ENCODE peak calls at places on chromosomes 16 and 17, in eight cellular contexts. One of them, this sample, is unnamed.

GRCh38 chr17:27319536-27320221 is 25.8 kb downstream of the WSB1 start:
- DNase-seq in OCI-LY7: no peak
- DNase-seq in hepatocyte: peak
- DNase-seq in PC-3: no peak
- DNase-seq in HCT116: no peak
- DNase-seq in GM23338: no peak
- DNase-seq in GM23248: peak
- DNase-seq in SK-N-SH: no peak
- DNase-seq in this sample: no peak

GRCh38 chr17:44267165-44267455 is 825 bp downstream of the SLC4A1 start:
- DNase-seq in SK-N-SH: no peak
- DNase-seq in hepatocyte: no peak
- DNase-seq in GM23248: no peak
- DNase-seq in HCT116: no peak
- DNase-seq in GM23338: no peak
- DNase-seq in OCI-LY7: no peak
- DNase-seq in PC-3: no peak
- DNase-seq in this sample: no peak

GRCh38 chr17:50196826-50197225 is 4.6 kb downstream of the COL1A1 start:
- DNase-seq in PC-3: no peak
- DNase-seq in OCI-LY7: no peak
- DNase-seq in GM23248: peak
- DNase-seq in SK-N-SH: no peak
- DNase-seq in hepatocyte: no peak
- DNase-seq in GM23338: no peak
- DNase-seq in HCT116: no peak
- DNase-seq in this sample: no peak

GRCh38 chr16:22638393-22639206 is 127.9 kb downstream of the NPIPB5 start:
- DNase-seq in OCI-LY7: no peak
- DNase-seq in GM23248: peak
- DNase-seq in PC-3: peak
- DNase-seq in hepatocyte: no peak
- DNase-seq in SK-N-SH: no peak
- DNase-seq in HCT116: no peak
- DNase-seq in GM23338: no peak
- DNase-seq in this sample: no peak

GRCh38 chr17:29571883-29572681 is 3.6 kb downstream of the TP53I13 start:
- DNase-seq in PC-3: no peak
- DNase-seq in GM23338: no peak
- DNase-seq in HCT116: no peak
- DNase-seq in OCI-LY7: no peak
- DNase-seq in hepatocyte: peak
- DNase-seq in GM23248: peak
- DNase-seq in SK-N-SH: peak
- DNase-seq in this sample: no peak

GRCh38 chr17:56688151-56688550 is 94.7 kb downstream of the NOG start:
- DNase-seq in GM23248: no peak
- DNase-seq in HCT116: no peak
- DNase-seq in SK-N-SH: no peak
- DNase-seq in GM23338: no peak
- DNase-seq in OCI-LY7: no peak
- DNase-seq in hepatocyte: no peak
- DNase-seq in PC-3: no peak
- DNase-seq in this sample: no peak

GRCh38 chr17:9729034-9729650 is 62.2 kb downstream of the DHRS7C start:
- DNase-seq in OCI-LY7: peak
- DNase-seq in GM23248: peak
- DNase-seq in HCT116: peak
- DNase-seq in SK-N-SH: peak
- DNase-seq in hepatocyte: peak
- DNase-seq in GM23338: peak
- DNase-seq in PC-3: peak
- DNase-seq in this sample: peak

GRCh38 chr16:15829460-15829859 is 27.4 kb downstream of the MYH11 start:
- DNase-seq in HCT116: no peak
- DNase-seq in GM23248: peak
- DNase-seq in GM23338: peak
- DNase-seq in OCI-LY7: no peak
- DNase-seq in SK-N-SH: no peak
- DNase-seq in PC-3: no peak
- DNase-seq in hepatocyte: no peak
- DNase-seq in this sample: peak

GRCh38 chr16:58458634-58459343 is 41.2 kb upstream of the NDRG4 start:
- DNase-seq in PC-3: peak
- DNase-seq in GM23248: no peak
- DNase-seq in hepatocyte: no peak
- DNase-seq in GM23338: no peak
- DNase-seq in SK-N-SH: no peak
- DNase-seq in OCI-LY7: no peak
- DNase-seq in HCT116: no peak
- DNase-seq in this sample: no peak

GRCh38 chr16:11175850-11176341 is 80.1 kb downstream of the SOCS1 start:
- DNase-seq in SK-N-SH: no peak
- DNase-seq in hepatocyte: no peak
- DNase-seq in PC-3: no peak
- DNase-seq in GM23248: no peak
- DNase-seq in HCT116: no peak
- DNase-seq in GM23338: no peak
- DNase-seq in OCI-LY7: no peak
- DNase-seq in this sample: no peak

GRCh38 chr17:2405247-2405926 is 4.5 kb upstream of the MNT start:
- DNase-seq in GM23248: peak
- DNase-seq in OCI-LY7: no peak
- DNase-seq in hepatocyte: peak
- DNase-seq in HCT116: no peak
- DNase-seq in SK-N-SH: no peak
- DNase-seq in GM23338: no peak
- DNase-seq in PC-3: peak
- DNase-seq in this sample: peak

GRCh38 chr16:2824626-2825025 is 5.5 kb upstream of the ZG16B start:
- DNase-seq in PC-3: no peak
- DNase-seq in GM23338: no peak
- DNase-seq in OCI-LY7: no peak
- DNase-seq in HCT116: no peak
- DNase-seq in hepatocyte: no peak
- DNase-seq in SK-N-SH: no peak
- DNase-seq in GM23248: no peak
- DNase-seq in this sample: no peak

GRCh38 chr16:20137194-20137593 is 63.5 kb upstream of the GPR139 start:
- DNase-seq in hepatocyte: no peak
- DNase-seq in PC-3: no peak
- DNase-seq in GM23248: no peak
- DNase-seq in HCT116: no peak
- DNase-seq in GM23338: peak
- DNase-seq in OCI-LY7: no peak
- DNase-seq in SK-N-SH: no peak
- DNase-seq in this sample: no peak

GRCh38 chr17:48632579-48633265 is 6.6 kb upstream of the HOXB9 start:
- DNase-seq in PC-3: no peak
- DNase-seq in OCI-LY7: no peak
- DNase-seq in HCT116: no peak
- DNase-seq in GM23338: peak
- DNase-seq in GM23248: no peak
- DNase-seq in SK-N-SH: no peak
- DNase-seq in hepatocyte: no peak
- DNase-seq in this sample: no peak

GRCh38 chr17:48630009-48630924 is 4.1 kb upstream of the HOXB9 start:
- DNase-seq in SK-N-SH: no peak
- DNase-seq in GM23248: no peak
- DNase-seq in HCT116: no peak
- DNase-seq in OCI-LY7: no peak
- DNase-seq in GM23338: no peak
- DNase-seq in PC-3: no peak
- DNase-seq in hepatocyte: no peak
- DNase-seq in this sample: no peak

GRCh38 chr17:48631693-48632578 is 5.8 kb upstream of the HOXB9 start:
- DNase-seq in OCI-LY7: no peak
- DNase-seq in SK-N-SH: no peak
- DNase-seq in PC-3: no peak
- DNase-seq in GM23248: no peak
- DNase-seq in GM23338: peak
- DNase-seq in HCT116: no peak
- DNase-seq in hepatocyte: no peak
- DNase-seq in this sample: no peak

GRCh38 chr17:48629411-48629759 is 3.2 kb upstream of the HOXB9 start:
- DNase-seq in SK-N-SH: no peak
- DNase-seq in GM23338: no peak
- DNase-seq in GM23248: no peak
- DNase-seq in hepatocyte: no peak
- DNase-seq in PC-3: no peak
- DNase-seq in OCI-LY7: no peak
- DNase-seq in HCT116: no peak
- DNase-seq in this sample: no peak

DNA sequence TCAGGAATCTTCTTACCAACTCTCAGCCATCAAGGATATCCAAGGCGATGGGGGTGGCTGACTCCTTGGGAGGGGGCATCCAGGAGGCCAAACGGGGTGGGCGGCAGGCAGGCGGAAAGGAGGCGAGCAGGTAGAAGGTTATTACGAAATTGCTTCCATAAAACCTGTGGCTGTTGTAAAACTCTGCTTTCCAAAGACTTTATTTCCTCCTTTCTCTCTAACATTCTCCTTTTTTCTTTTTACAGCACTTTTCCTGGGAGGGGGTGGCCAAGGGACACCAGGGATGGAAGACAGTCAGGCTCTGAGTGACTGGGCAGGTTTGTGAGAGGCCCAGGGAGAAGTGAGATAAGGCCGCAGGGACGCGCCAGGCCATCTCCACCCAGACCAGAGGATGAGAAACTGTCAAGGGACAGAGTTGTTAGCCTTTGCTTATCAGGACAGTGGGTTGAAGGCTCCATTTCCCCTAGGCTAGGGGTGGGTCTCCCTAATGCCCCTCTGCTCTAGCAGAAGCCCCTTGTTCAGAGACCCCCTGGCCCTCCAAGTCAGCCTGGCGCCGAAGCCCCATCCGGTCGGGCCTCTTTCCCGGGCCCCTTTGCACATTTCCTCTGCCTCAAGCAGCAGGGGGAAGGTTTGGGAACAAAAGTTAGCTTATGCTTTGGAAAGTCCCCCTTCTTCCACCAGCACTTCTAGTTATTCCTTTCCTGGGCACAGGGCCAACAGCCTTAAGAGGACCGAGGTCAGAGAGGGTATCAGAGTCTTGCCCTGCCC is 5.0 kb upstream of the HOXB9 start:
- DNase-seq in GM23248: no peak
- DNase-seq in GM23338: peak
- DNase-seq in SK-N-SH: no peak
- DNase-seq in OCI-LY7: no peak
- DNase-seq in hepatocyte: no peak
- DNase-seq in HCT116: no peak
- DNase-seq in PC-3: no peak
- DNase-seq in this sample: no peak
- TF ChIP-seq EZH2phosphoT487 in GM23248: no peak
- TF ChIP-seq EZH2phosphoT487 in GM23338: no peak
- TF ChIP-seq EZH2phosphoT487 in SK-N-SH: no peak
- TF ChIP-seq EZH2phosphoT487 in OCI-LY7: no peak
- TF ChIP-seq EZH2phosphoT487 in hepatocyte: no peak
- TF ChIP-seq EZH2phosphoT487 in HCT116: no peak
- TF ChIP-seq EZH2phosphoT487 in PC-3: no peak
- TF ChIP-seq EZH2phosphoT487 in this sample: peak

DNA sequence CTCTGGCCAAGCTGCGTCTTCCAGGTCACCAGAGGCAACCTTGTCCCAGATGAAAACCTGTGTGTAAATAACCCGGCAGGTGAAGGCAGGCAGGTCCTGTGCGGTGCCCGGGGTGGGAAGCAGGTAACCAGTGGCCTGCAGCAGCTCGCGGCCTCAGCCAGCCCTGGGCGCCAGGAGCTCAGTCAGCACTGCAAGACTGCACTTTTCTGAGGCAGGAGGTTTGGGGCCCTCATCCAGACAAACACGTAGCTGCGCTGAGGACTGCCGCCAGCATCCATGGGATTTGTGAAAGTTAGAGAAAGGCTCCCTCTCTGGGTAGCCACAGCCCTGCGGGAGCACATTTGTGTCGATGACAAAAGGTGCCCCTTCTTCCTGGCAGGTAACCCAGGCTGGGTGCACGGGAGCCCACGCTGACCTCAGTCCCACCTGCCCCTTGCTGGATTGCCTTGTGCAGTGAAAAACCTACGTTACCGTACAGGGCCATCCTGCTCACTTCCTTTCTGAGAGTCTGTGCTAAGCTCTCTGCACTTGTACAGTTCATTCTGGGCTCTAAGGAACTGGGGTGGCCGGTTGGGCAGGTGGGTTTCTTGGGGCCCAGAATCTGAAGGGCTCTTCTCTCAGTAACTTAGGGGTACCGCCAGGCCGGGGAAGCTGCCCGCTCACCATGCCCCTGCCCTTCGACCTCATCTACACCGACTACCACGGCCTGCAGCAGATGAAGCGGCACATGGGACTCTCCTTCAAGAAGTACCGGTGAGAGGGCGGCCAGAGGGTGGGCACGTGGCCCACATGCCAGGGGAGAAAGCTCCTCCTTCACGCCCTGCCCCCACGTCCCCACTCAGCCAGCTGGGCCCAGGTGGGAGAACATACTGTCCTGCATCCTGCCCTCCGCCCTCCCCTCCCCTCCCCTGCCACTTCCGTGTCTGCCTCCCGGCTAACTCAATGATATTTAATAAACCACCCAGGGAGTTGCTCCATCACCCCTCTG is 56.4 kb downstream of the MGAT5B start:
- DNase-seq in GM23338: no peak
- DNase-seq in GM23248: no peak
- DNase-seq in hepatocyte: no peak
- DNase-seq in PC-3: no peak
- DNase-seq in OCI-LY7: no peak
- DNase-seq in SK-N-SH: peak
- DNase-seq in HCT116: no peak
- DNase-seq in this sample: no peak
- TF ChIP-seq EZH2phosphoT487 in GM23338: no peak
- TF ChIP-seq EZH2phosphoT487 in GM23248: no peak
- TF ChIP-seq EZH2phosphoT487 in hepatocyte: no peak
- TF ChIP-seq EZH2phosphoT487 in PC-3: no peak
- TF ChIP-seq EZH2phosphoT487 in OCI-LY7: no peak
- TF ChIP-seq EZH2phosphoT487 in SK-N-SH: no peak
- TF ChIP-seq EZH2phosphoT487 in HCT116: no peak
- TF ChIP-seq EZH2phosphoT487 in this sample: no peak

GRCh38 chr16:53913082-53913870 is 209.3 kb downstream of the FTO start:
- DNase-seq in PC-3: peak
- DNase-seq in GM23338: no peak
- DNase-seq in HCT116: no peak
- DNase-seq in OCI-LY7: no peak
- DNase-seq in SK-N-SH: no peak
- DNase-seq in hepatocyte: peak
- DNase-seq in GM23248: peak
- DNase-seq in this sample: no peak
- TF ChIP-seq EZH2phosphoT487 in PC-3: no peak
- TF ChIP-seq EZH2phosphoT487 in GM23338: no peak
- TF ChIP-seq EZH2phosphoT487 in HCT116: no peak
- TF ChIP-seq EZH2phosphoT487 in OCI-LY7: no peak
- TF ChIP-seq EZH2phosphoT487 in SK-N-SH: no peak
- TF ChIP-seq EZH2phosphoT487 in hepatocyte: no peak
- TF ChIP-seq EZH2phosphoT487 in GM23248: no peak
- TF ChIP-seq EZH2phosphoT487 in this sample: no peak

DNA sequence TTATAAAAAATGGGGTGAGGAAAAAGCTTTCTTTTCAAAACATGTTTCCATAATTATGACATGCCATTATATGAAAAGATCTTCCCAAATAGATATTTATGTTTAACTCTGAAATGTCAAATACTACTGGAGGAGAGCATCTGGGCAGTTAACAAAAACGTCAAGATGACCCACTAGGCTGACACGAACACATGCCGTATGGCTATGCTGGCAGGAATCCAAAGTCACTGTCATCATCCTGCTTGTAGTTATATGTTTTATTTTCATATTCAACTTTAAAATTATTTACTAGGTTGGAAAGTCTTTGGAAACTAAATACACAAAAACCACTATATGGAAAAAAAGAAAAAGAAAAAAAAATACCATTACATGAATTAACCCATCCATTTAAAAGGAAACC is 27.3 kb downstream of the ANKFY1 start:
- DNase-seq in HCT116: no peak
- DNase-seq in hepatocyte: no peak
- DNase-seq in OCI-LY7: no peak
- DNase-seq in GM23248: no peak
- DNase-seq in SK-N-SH: peak
- DNase-seq in GM23338: no peak
- DNase-seq in PC-3: no peak
- DNase-seq in this sample: no peak
- TF ChIP-seq EZH2phosphoT487 in HCT116: no peak
- TF ChIP-seq EZH2phosphoT487 in hepatocyte: no peak
- TF ChIP-seq EZH2phosphoT487 in OCI-LY7: no peak
- TF ChIP-seq EZH2phosphoT487 in GM23248: no peak
- TF ChIP-seq EZH2phosphoT487 in SK-N-SH: no peak
- TF ChIP-seq EZH2phosphoT487 in GM23338: no peak
- TF ChIP-seq EZH2phosphoT487 in PC-3: no peak
- TF ChIP-seq EZH2phosphoT487 in this sample: no peak